ENCODE peak calls at places on chromosomes 16 and 17, in eight cellular contexts. One of them, this sample, is unnamed.
A peak's percentile ranks its signal among the peaks of the same experiment; 100 is the strongest.

GRCh38 chr17:12566281-12567002 is 99.2 kb upstream of the MYOCD start:
- DNase-seq in hepatocyte: no peak
- DNase-seq in Panc1: no peak
- DNase-seq in H54: no peak
- DNase-seq in endothelial cell: no peak
- DNase-seq in T-helper 2 cell: no peak
- DNase-seq in stimulated activated CD4-positive, alpha-beta T cell treated with anti-CD3 and anti-CD28 coated beads, Interleukin-2, amount 100 ng/mL, for 24 hours: no peak
- DNase-seq in AG04450: no peak
- DNase-seq in this sample: no peak

GRCh38 chr16:80189481-80190163 is 351.2 kb upstream of the DYNLRB2 start:
- DNase-seq in hepatocyte: no peak
- DNase-seq in Panc1: no peak
- DNase-seq in H54: no peak
- DNase-seq in endothelial cell: no peak
- DNase-seq in T-helper 2 cell: no peak
- DNase-seq in stimulated activated CD4-positive, alpha-beta T cell treated with anti-CD3 and anti-CD28 coated beads, Interleukin-2, amount 100 ng/mL, for 24 hours: no peak
- DNase-seq in AG04450: no peak
- DNase-seq in this sample: no peak

GRCh38 chr16:60203525-60204124 is 1469.5 kb upstream of the GOT2 start:
- DNase-seq in hepatocyte: peak; percentile 14
- DNase-seq in Panc1: no peak
- DNase-seq in H54: no peak
- DNase-seq in endothelial cell: peak; percentile 9
- DNase-seq in T-helper 2 cell: no peak
- DNase-seq in stimulated activated CD4-positive, alpha-beta T cell treated with anti-CD3 and anti-CD28 coated beads, Interleukin-2, amount 100 ng/mL, for 24 hours: no peak
- DNase-seq in AG04450: no peak
- DNase-seq in this sample: peak; percentile 2

GRCh38 chr16:85515830-85516397 is 97.2 kb upstream of the GSE1 start:
- DNase-seq in hepatocyte: peak; percentile 82
- DNase-seq in Panc1: no peak
- DNase-seq in H54: no peak
- DNase-seq in endothelial cell: no peak
- DNase-seq in T-helper 2 cell: no peak
- DNase-seq in stimulated activated CD4-positive, alpha-beta T cell treated with anti-CD3 and anti-CD28 coated beads, Interleukin-2, amount 100 ng/mL, for 24 hours: no peak
- DNase-seq in AG04450: no peak
- DNase-seq in this sample: no peak

GRCh38 chr17:70796757-70797156 is 627.4 kb downstream of the KCNJ2 start:
- DNase-seq in hepatocyte: no peak
- DNase-seq in Panc1: no peak
- DNase-seq in H54: no peak
- DNase-seq in endothelial cell: no peak
- DNase-seq in T-helper 2 cell: no peak
- DNase-seq in stimulated activated CD4-positive, alpha-beta T cell treated with anti-CD3 and anti-CD28 coated beads, Interleukin-2, amount 100 ng/mL, for 24 hours: no peak
- DNase-seq in AG04450: no peak
- DNase-seq in this sample: no peak

GRCh38 chr16:48117217-48118105 is 38.3 kb downstream of the ABCC12 start:
- DNase-seq in hepatocyte: peak; percentile 64
- DNase-seq in Panc1: no peak
- DNase-seq in H54: peak; percentile 73
- DNase-seq in endothelial cell: peak; percentile 96
- DNase-seq in T-helper 2 cell: peak; percentile 17
- DNase-seq in stimulated activated CD4-positive, alpha-beta T cell treated with anti-CD3 and anti-CD28 coated beads, Interleukin-2, amount 100 ng/mL, for 24 hours: peak; percentile 66
- DNase-seq in AG04450: no peak
- DNase-seq in this sample: no peak

GRCh38 chr17:8622191-8622590 is 8.3 kb downstream of the MYH10 start:
- DNase-seq in hepatocyte: no peak
- DNase-seq in Panc1: no peak
- DNase-seq in H54: no peak
- DNase-seq in endothelial cell: no peak
- DNase-seq in T-helper 2 cell: no peak
- DNase-seq in stimulated activated CD4-positive, alpha-beta T cell treated with anti-CD3 and anti-CD28 coated beads, Interleukin-2, amount 100 ng/mL, for 24 hours: no peak
- DNase-seq in AG04450: no peak
- DNase-seq in this sample: no peak

GRCh38 chr17:68161644-68162428 is 86.0 kb upstream of the AMZ2 start:
- DNase-seq in hepatocyte: no peak
- DNase-seq in Panc1: no peak
- DNase-seq in H54: no peak
- DNase-seq in endothelial cell: no peak
- DNase-seq in T-helper 2 cell: no peak
- DNase-seq in stimulated activated CD4-positive, alpha-beta T cell treated with anti-CD3 and anti-CD28 coated beads, Interleukin-2, amount 100 ng/mL, for 24 hours: no peak
- DNase-seq in AG04450: no peak
- DNase-seq in this sample: no peak

GRCh38 chr17:57050303-57050702 is 34.7 kb upstream of the AKAP1 start:
- DNase-seq in hepatocyte: no peak
- DNase-seq in Panc1: no peak
- DNase-seq in H54: no peak
- DNase-seq in endothelial cell: no peak
- DNase-seq in T-helper 2 cell: no peak
- DNase-seq in stimulated activated CD4-positive, alpha-beta T cell treated with anti-CD3 and anti-CD28 coated beads, Interleukin-2, amount 100 ng/mL, for 24 hours: no peak
- DNase-seq in AG04450: no peak
- DNase-seq in this sample: no peak

GRCh38 chr16:75288596-75289120 is 37.2 kb upstream of the BCAR1 start:
- DNase-seq in hepatocyte: no peak
- DNase-seq in Panc1: no peak
- DNase-seq in H54: no peak
- DNase-seq in endothelial cell: no peak
- DNase-seq in T-helper 2 cell: peak; percentile 73
- DNase-seq in stimulated activated CD4-positive, alpha-beta T cell treated with anti-CD3 and anti-CD28 coated beads, Interleukin-2, amount 100 ng/mL, for 24 hours: peak; percentile 57
- DNase-seq in AG04450: no peak
- DNase-seq in this sample: no peak

GRCh38 chr17:45646288-45646988 is 137.7 kb upstream of the CRHR1 start:
- DNase-seq in hepatocyte: no peak
- DNase-seq in Panc1: no peak
- DNase-seq in H54: no peak
- DNase-seq in endothelial cell: no peak
- DNase-seq in T-helper 2 cell: no peak
- DNase-seq in stimulated activated CD4-positive, alpha-beta T cell treated with anti-CD3 and anti-CD28 coated beads, Interleukin-2, amount 100 ng/mL, for 24 hours: no peak
- DNase-seq in AG04450: no peak
- DNase-seq in this sample: no peak

GRCh38 chr17:52678211-52678610 is 519.7 kb upstream of the CA10 start:
- DNase-seq in hepatocyte: no peak
- DNase-seq in Panc1: no peak
- DNase-seq in H54: peak; percentile 44
- DNase-seq in endothelial cell: no peak
- DNase-seq in T-helper 2 cell: no peak
- DNase-seq in stimulated activated CD4-positive, alpha-beta T cell treated with anti-CD3 and anti-CD28 coated beads, Interleukin-2, amount 100 ng/mL, for 24 hours: no peak
- DNase-seq in AG04450: no peak
- DNase-seq in this sample: no peak

GRCh38 chr16:69566437-69567030 is 768 bp downstream of the NFAT5 start:
- DNase-seq in hepatocyte: peak; percentile 72
- DNase-seq in Panc1: no peak
- DNase-seq in H54: peak; percentile 44
- DNase-seq in endothelial cell: peak; percentile 47
- DNase-seq in T-helper 2 cell: no peak
- DNase-seq in stimulated activated CD4-positive, alpha-beta T cell treated with anti-CD3 and anti-CD28 coated beads, Interleukin-2, amount 100 ng/mL, for 24 hours: peak; percentile 36
- DNase-seq in AG04450: no peak
- DNase-seq in this sample: peak; percentile 60

GRCh38 chr16:69105501-69106361 is at the start of gene HAS3:
- DNase-seq in hepatocyte: peak; percentile 80
- DNase-seq in Panc1: peak; percentile 42
- DNase-seq in H54: peak; percentile 75
- DNase-seq in endothelial cell: peak; percentile 70
- DNase-seq in T-helper 2 cell: no peak
- DNase-seq in stimulated activated CD4-positive, alpha-beta T cell treated with anti-CD3 and anti-CD28 coated beads, Interleukin-2, amount 100 ng/mL, for 24 hours: peak; percentile 42
- DNase-seq in AG04450: no peak
- DNase-seq in this sample: peak; percentile 75

GRCh38 chr17:81428521-81428920 is 33.3 kb downstream of the BAHCC1 start:
- DNase-seq in hepatocyte: no peak
- DNase-seq in Panc1: no peak
- DNase-seq in H54: no peak
- DNase-seq in endothelial cell: no peak
- DNase-seq in T-helper 2 cell: no peak
- DNase-seq in stimulated activated CD4-positive, alpha-beta T cell treated with anti-CD3 and anti-CD28 coated beads, Interleukin-2, amount 100 ng/mL, for 24 hours: no peak
- DNase-seq in AG04450: no peak
- DNase-seq in this sample: no peak